ENCODE peak calls at places on chromosomes 13 and 19, in five cellular contexts. A is stimulated activated CD8-positive, alpha-beta memory T cell treated with anti-CD3 and anti-CD28 coated beads, Interleukin-2, amount 100 ng/mL, for 48 hours; G is dorsolateral prefrontal cortex; V is H54; Y is foreskin melanocyte. L is an unnamed sample.

GRCh38 chr13:93535256-93535655 is 308.6 kb downstream of the GPC6 start:
- DNase-seq in A (no peak), G (no peak), V (peak; percentile 6), Y (no peak), L (peak; percentile 3)

GRCh38 chr19:15871570-15871969 is 26.3 kb downstream of the CYP4F2 start:
- DNase-seq in A (peak; percentile 13), G (no peak), V (peak; percentile 33), Y (no peak), L (no peak)

GRCh38 chr19:55699221-55699620 is 24.2 kb downstream of the EPN1 start:
- DNase-seq in A (no peak), G (no peak), V (no peak), Y (no peak), L (no peak)

GRCh38 chr19:45446944-45447343 is 20.9 kb upstream of the FOSB start:
- DNase-seq in A (no peak), G (no peak), V (no peak), Y (no peak), L (no peak)

GRCh38 chr13:60700994-60701393 is 304.0 kb downstream of the TDRD3 start:
- DNase-seq in A (no peak), G (no peak), V (no peak), Y (no peak), L (no peak)

GRCh38 chr13:106507560-106508274 is 27.7 kb downstream of the EFNB2 start:
- DNase-seq in A (no peak), G (no peak), V (peak; percentile 52), Y (no peak), L (peak; percentile 93)

GRCh38 chr19:40590464-40591265 is 10.5 kb upstream of the LTBP4 start:
- DNase-seq in A (no peak), G (no peak), V (no peak), Y (no peak), L (no peak)

GRCh38 chr13:80454245-80454644 is 113.3 kb upstream of the SPRY2 start:
- DNase-seq in A (no peak), G (no peak), V (no peak), Y (no peak), L (no peak)

GRCh38 chr13:32581177-32581786 is 5.0 kb upstream of the PDS5B start:
- DNase-seq in A (no peak), G (no peak), V (no peak), Y (peak; percentile 13), L (no peak)

GRCh38 chr19:54674021-54674617 is 11.3 kb downstream of the LILRB4 start:
- DNase-seq in A (no peak), G (no peak), V (peak; percentile 32), Y (peak; percentile 7), L (peak; percentile 48)

GRCh38 chr13:95256086-95256485 is 45.2 kb downstream of the ABCC4 start:
- DNase-seq in A (no peak), G (no peak), V (peak; percentile 70), Y (no peak), L (peak; percentile 47)

GRCh38 chr13:82245860-82246259 is 1636.4 kb downstream of the SLITRK1 start:
- DNase-seq in A (no peak), G (no peak), V (no peak), Y (no peak), L (no peak)

GRCh38 chr13:33235564-33235963 is 50.0 kb downstream of the STARD13 start:
- DNase-seq in A (no peak), G (no peak), V (no peak), Y (no peak), L (no peak)

GRCh38 chr13:41678320-41678719 is 221.0 kb downstream of the RGCC start:
- DNase-seq in A (no peak), G (no peak), V (no peak), Y (no peak), L (no peak)

GRCh38 chr19:46288896-46289588 is 7.8 kb upstream of the HIF3A start:
- DNase-seq in A (no peak), G (no peak), V (peak; percentile 65), Y (peak; percentile 67), L (peak; percentile 75)

GRCh38 chr13:30985637-30986205 is 53.3 kb downstream of the TEX26 start:
- DNase-seq in A (no peak), G (no peak), V (no peak), Y (peak; percentile 48), L (no peak)

GRCh38 chr13:93364166-93364565 is 137.6 kb downstream of the GPC6 start:
- DNase-seq in A (no peak), G (no peak), V (peak; percentile 20), Y (no peak), L (no peak)

GRCh38 chr19:13790354-13790753 is 4.9 kb upstream of the ZSWIM4 start:
- DNase-seq in A (no peak), G (no peak), V (no peak), Y (no peak), L (no peak)